ENCODE peak calls at places on chromosomes 7 and 10, in nine cellular contexts. Z is A549, L is fibroblast of pulmonary artery, D is HFF-Myc, A is retinal pigment epithelial cell, F is dorsolateral prefrontal cortex, K is lower leg skin, N is heart left ventricle, Y is BJ. H is an unnamed sample.

GRCh38 chr10:92845926-92846325 is 2.4 kb upstream of the EXOC6 start:
- DNase-seq in Z (no peak), L (no peak), D (no peak), A (no peak), F (no peak), K (no peak), N (no peak), Y (no peak), H (no peak)

GRCh38 chr10:125343118-125343752 is 182.9 kb upstream of the CTBP2 start:
- DNase-seq in Z (peak; percentile 20), L (peak; percentile 50), D (peak; percentile 7), A (peak; percentile 0), F (no peak), K (no peak), N (no peak), Y (no peak), H (no peak)

GRCh38 chr7:108135446-108136190 is 5.5 kb upstream of the LAMB4 start:
- DNase-seq in Z (no peak), L (no peak), D (no peak), A (no peak), F (no peak), K (no peak), N (no peak), Y (no peak), H (no peak)

GRCh38 chr7:11191574-11192220 is 218.0 kb downstream of the PHF14 start:
- DNase-seq in Z (no peak), L (no peak), D (no peak), A (no peak), F (no peak), K (no peak), N (no peak), Y (no peak), H (no peak)

GRCh38 chr7:157811946-157812345 is 475.1 kb downstream of the DNAJB6 start:
- DNase-seq in Z (no peak), L (no peak), D (no peak), A (no peak), F (peak; percentile 11), K (no peak), N (no peak), Y (no peak), H (no peak)

GRCh38 chr7:19701471-19701870 is 7.4 kb downstream of the POLR1F start:
- DNase-seq in Z (no peak), L (no peak), D (no peak), A (no peak), F (no peak), K (no peak), N (no peak), Y (no peak), H (no peak)

GRCh38 chr10:91220954-91221696 is 662 bp downstream of the PCGF5 start:
- DNase-seq in Z (peak; percentile 46), L (no peak), D (no peak), A (no peak), F (no peak), K (no peak), N (peak; percentile 36), Y (no peak), H (no peak)

GRCh38 chr7:81300779-81301178 is 381.9 kb upstream of the SEMA3C start:
- DNase-seq in Z (no peak), L (no peak), D (no peak), A (no peak), F (no peak), K (no peak), N (no peak), Y (no peak), H (no peak)

GRCh38 chr10:129741280-129741977 is 222.6 kb downstream of the EBF3 start:
- DNase-seq in Z (no peak), L (no peak), D (no peak), A (no peak), F (no peak), K (no peak), N (no peak), Y (no peak), H (peak; percentile 81)

GRCh38 chr10:59750155-59750945 is 2.9 kb downstream of the MRLN start:
- DNase-seq in Z (no peak), L (peak; percentile 6), D (no peak), A (no peak), F (no peak), K (no peak), N (peak; percentile 33), Y (no peak), H (no peak)

GRCh38 chr7:27419581-27420177 is 177.1 kb downstream of the EVX1 start:
- DNase-seq in Z (no peak), L (peak; percentile 38), D (no peak), A (no peak), F (no peak), K (no peak), N (no peak), Y (no peak), H (no peak)

DNA sequence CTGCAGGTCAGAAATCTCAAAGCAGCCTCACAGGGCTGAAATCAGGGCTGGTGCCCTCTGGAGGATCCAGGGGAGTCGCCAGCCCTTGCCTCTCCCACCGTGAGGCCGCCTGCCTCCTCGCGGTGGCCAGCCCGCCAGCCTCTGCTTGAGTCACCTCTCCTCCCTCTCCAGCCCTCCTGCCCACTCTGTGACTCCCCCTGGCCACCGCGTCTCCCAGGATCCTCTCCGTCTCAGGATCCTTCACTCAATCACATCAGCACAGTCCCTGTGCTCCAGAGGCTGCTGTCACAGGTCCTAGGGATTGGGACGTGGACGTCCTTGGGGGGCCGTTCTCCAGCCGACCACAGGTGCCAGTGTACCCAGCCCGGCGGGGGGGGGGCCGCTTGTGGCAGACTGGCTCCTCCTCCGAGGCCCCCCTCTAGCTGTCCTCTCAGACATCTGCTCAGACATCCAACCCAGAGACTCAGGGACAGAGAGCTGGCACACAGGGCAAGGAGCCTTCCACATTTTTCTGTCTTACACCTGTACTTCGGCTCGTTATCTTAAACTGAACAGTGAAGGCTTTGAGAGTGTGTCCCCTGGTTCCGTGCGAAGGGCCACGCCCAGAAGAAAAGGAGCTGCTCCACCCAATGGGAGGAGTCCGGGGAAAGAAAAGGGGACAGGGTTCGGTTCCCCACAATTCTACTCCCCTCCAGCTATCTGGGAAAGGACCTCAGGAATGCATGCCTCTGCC is 9.4 kb upstream of the PPP2R2D start:
- DNase-seq in Z (peak; percentile 66), L (no peak), D (no peak), A (no peak), F (no peak), K (no peak), N (no peak), Y (no peak), H (no peak)
- TF ChIP-seq CTCF in Z (peak; percentile 18), L (peak; percentile 4), D (no peak), A (peak; percentile 34), F (no peak), K (no peak), N (no peak), Y (no peak), H (peak; percentile 36)

DNA sequence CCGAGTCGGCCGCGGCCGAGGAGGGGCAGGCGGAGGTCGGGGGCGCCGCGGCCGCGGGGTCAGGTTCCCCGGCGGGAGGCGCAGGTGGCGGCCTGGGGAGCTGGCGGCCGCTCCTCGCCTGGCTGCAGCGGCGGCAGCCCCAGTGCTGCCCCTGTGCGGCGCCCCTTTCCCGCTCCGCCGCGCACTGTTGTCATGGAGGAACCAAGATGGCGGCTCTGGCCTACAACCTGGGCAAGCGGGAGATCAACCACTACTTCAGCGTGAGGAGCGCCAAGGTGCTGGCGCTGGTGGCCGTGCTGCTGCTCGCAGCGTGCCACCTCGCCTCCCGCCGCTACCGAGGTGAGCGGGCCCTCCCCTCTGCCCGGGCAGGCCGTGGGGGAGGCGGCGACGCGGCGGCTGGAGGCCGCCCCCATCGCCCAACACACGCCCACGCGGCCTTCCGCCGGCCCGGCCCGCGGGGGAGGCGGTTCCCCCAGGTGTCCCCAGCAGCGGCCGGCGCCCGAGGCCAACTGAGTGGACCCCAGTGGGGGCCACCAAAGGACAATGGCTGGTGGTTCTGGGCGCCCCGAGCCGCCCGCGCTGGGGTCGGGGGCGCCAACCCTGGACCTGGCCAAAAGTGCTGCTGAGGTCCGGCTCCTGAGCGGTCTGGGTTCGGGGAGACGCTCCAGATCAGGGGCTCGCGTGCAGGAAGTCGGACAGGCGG is 421 bp downstream of the CASD1 start:
- DNase-seq in Z (peak; percentile 74), L (peak; percentile 64), D (no peak), A (no peak), F (peak; percentile 59), K (peak; percentile 33), N (peak; percentile 78), Y (no peak), H (peak; percentile 87)
- TF ChIP-seq CTCF in Z (peak; percentile 46), L (peak; percentile 17), D (peak; percentile 8), A (peak; percentile 33), F (peak; percentile 20), K (no peak), N (peak; percentile 23), Y (peak; percentile 31), H (peak; percentile 53)

GRCh38 chr7:29022291-29022988 is 64.3 kb upstream of the TRIL start:
- DNase-seq in Z (no peak), L (no peak), D (no peak), A (no peak), F (no peak), K (no peak), N (no peak), Y (no peak), H (no peak)

GRCh38 chr7:29017666-29018065 is 59.5 kb upstream of the TRIL start:
- DNase-seq in Z (no peak), L (peak; percentile 50), D (no peak), A (no peak), F (no peak), K (no peak), N (no peak), Y (no peak), H (no peak)

GRCh38 chr7:29019896-29020295 is 61.8 kb upstream of the TRIL start:
- DNase-seq in Z (no peak), L (no peak), D (no peak), A (no peak), F (peak; percentile 78), K (no peak), N (peak; percentile 65), Y (no peak), H (no peak)

GRCh38 chr7:29014725-29015124 is 56.6 kb upstream of the TRIL start:
- DNase-seq in Z (no peak), L (no peak), D (no peak), A (no peak), F (no peak), K (no peak), N (no peak), Y (no peak), H (no peak)

GRCh38 chr7:29019275-29019820 is 61.2 kb upstream of the TRIL start:
- DNase-seq in Z (no peak), L (peak; percentile 35), D (no peak), A (no peak), F (no peak), K (no peak), N (no peak), Y (no peak), H (no peak)
- TF ChIP-seq CTCF in Z (no peak), L (peak; percentile 45), D (peak; percentile 30), A (no peak), F (no peak), K (no peak), N (peak; percentile 15), Y (peak; percentile 43), H (no peak)

DNA sequence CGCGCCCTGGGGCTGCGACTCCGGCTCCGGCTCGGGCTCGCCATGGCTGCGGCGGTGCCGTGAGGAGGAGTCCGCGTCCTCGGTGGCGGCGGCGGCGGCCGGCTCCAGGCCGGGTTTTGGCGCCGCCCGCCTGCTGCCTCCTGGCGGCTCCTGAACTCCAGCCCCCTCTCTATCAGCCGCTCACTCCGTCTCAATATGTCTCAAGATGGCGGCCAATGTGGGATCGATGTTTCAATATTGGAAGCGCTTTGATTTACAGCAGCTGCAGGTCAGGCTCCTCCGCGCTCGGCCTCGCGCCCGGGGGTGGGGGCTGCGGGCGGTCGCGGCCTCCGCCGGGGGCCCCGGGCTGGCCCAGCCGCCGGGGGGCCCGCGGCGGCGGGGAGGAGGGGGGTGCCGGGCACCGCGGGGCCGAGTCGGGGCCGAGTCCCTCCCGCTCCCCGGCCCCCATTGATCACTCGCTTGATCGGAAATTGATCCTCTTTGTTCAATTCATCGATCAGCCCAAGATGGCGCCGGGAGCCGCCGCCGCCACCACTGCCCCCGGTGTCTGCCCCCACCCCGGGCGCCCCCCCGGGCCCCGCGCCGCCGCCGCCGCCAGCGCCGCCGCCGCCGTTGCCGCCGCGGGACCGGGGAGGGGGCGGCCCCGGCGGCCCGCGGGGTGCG is 1.5 kb upstream of the CUX1 start:
- DNase-seq in Z (peak; percentile 72), L (peak; percentile 83), D (no peak), A (no peak), F (peak; percentile 56), K (peak; percentile 61), N (peak; percentile 87), Y (no peak), H (peak; percentile 91)
- TF ChIP-seq CTCF in Z (peak; percentile 52), L (no peak), D (no peak), A (peak; percentile 23), F (peak; percentile 14), K (no peak), N (peak; percentile 26), Y (peak; percentile 8), H (peak; percentile 23)

H was measured in osteocyte.